ENCODE peak calls at places on chromosomes 16 and 17, in five cellular contexts. X is hepatocyte, E is heart right ventricle, C is A549, W is neural progenitor cell. F is an unnamed sample.

GRCh38 chr17:17700251-17700969 is 19.2 kb downstream of the RAI1 start:
- DNase-seq in W (peak; percentile 84), X (no peak), E (no peak), C (no peak), F (no peak)

GRCh38 chr16:30541502-30542329 is 7.1 kb upstream of the ZNF747 start:
- DNase-seq in X (peak; percentile 75), W (peak; percentile 18), C (no peak), E (peak; percentile 54), F (no peak)

GRCh38 chr16:85678821-85679220 is 9.9 kb downstream of the GINS2 start:
- DNase-seq in C (no peak), E (no peak), W (no peak), X (peak; percentile 65), F (no peak)

GRCh38 chr17:75010683-75011406 is 1.6 kb upstream of the MRPL58 start:
- DNase-seq in C (no peak), W (no peak), X (peak; percentile 76), E (peak; percentile 81), F (peak; percentile 51)

GRCh38 chr17:56798916-56799315 is 34.8 kb downstream of the C17orf67 start:
- DNase-seq in C (no peak), W (peak; percentile 63), X (no peak), E (no peak), F (no peak)

GRCh38 chr16:50519602-50520001 is 28.6 kb upstream of the NKD1 start:
- DNase-seq in C (no peak), X (no peak), E (no peak), W (no peak), F (no peak)

GRCh38 chr16:50269061-50269705 is 2.8 kb downstream of the ADCY7 start:
- DNase-seq in W (no peak), E (no peak), X (no peak), C (no peak), F (no peak)

GRCh38 chr17:79577485-79578187 is 33.2 kb downstream of the RBFOX3 start:
- DNase-seq in W (no peak), X (no peak), E (no peak), C (no peak), F (no peak)

GRCh38 chr16:84360170-84360569 is 8.2 kb upstream of the ATP2C2 start:
- DNase-seq in X (no peak), E (no peak), W (no peak), C (no peak), F (no peak)

GRCh38 chr17:79483122-79483521 is 127.7 kb downstream of the RBFOX3 start:
- DNase-seq in C (no peak), W (no peak), E (no peak), X (no peak), F (no peak)

GRCh38 chr17:69466905-69467630 is 52.6 kb downstream of the MAP2K6 start:
- DNase-seq in X (peak; percentile 23), E (no peak), C (no peak), W (peak; percentile 77), F (no peak)

GRCh38 chr16:83675136-83675535 is 132.6 kb upstream of the HSBP1 start:
- DNase-seq in E (no peak), X (no peak), W (peak; percentile 79), C (no peak), F (no peak)

GRCh38 chr17:28390563-28390962 is 15.4 kb downstream of the SLC46A1 start:
- DNase-seq in E (no peak), W (no peak), X (no peak), C (no peak), F (no peak)

GRCh38 chr17:907725-908124 is 71.9 kb downstream of the NXN start:
- DNase-seq in X (no peak), C (no peak), E (no peak), W (no peak), F (no peak)

GRCh38 chr16:70437582-70438324 is 1.1 kb downstream of the ST3GAL2 start:
- DNase-seq in C (no peak), E (no peak), X (no peak), W (peak; percentile 48), F (no peak)

GRCh38 chr16:582614-583331 is 7.1 kb upstream of the RAB40C start:
- DNase-seq in C (no peak), E (no peak), X (no peak), W (no peak), F (no peak)

GRCh38 chr17:17297217-17297616 is 6.0 kb upstream of the NT5M start:
- DNase-seq in X (no peak), E (no peak), C (no peak), W (no peak), F (peak; percentile 46)

DNA sequence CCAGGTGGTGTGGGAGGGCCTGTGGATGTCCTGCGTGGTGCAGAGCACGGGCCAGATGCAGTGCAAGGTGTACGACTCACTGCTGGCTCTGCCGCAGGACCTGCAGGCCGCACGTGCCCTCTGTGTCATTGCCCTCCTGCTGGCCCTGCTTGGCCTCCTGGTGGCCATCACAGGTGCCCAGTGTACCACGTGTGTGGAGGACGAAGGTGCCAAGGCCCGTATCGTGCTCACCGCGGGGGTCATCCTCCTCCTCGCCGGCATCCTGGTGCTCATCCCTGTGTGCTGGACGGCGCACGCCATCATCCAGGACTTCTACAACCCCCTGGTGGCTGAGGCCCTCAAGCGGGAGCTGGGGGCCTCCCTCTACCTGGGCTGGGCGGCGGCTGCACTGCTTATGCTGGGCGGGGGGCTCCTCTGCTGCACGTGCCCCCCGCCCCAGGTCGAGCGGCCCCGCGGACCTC is 798 bp downstream of the CLDN9 start:
- DNase-seq in X (no peak), E (no peak), W (no peak), C (no peak), F (no peak)
- TF ChIP-seq CTCF in X (no peak), E (no peak), W (no peak), C (no peak), F (no peak)

GRCh38 chr17:19410875-19411291 is at the start of gene RNF112:
- DNase-seq in E (no peak), C (no peak), X (peak; percentile 55), W (peak; percentile 51), F (no peak)
- H3K4me3 ChIP-seq in E (peak within 1 kb of the TSS; percentile 39), C (no peak within 1 kb of the TSS), X (no peak within 1 kb of the TSS), W (no peak within 1 kb of the TSS), F (no peak within 1 kb of the TSS)

GRCh38 chr16:80084614-80085013 is 456.2 kb upstream of the DYNLRB2 start:
- DNase-seq in C (peak; percentile 46), W (peak; percentile 87), X (peak; percentile 88), E (peak; percentile 46), F (no peak)
- TF ChIP-seq CTCF in C (peak; percentile 61), W (peak; percentile 85), X (peak; percentile 81), E (peak; percentile 71), F (peak; percentile 85)

DNA sequence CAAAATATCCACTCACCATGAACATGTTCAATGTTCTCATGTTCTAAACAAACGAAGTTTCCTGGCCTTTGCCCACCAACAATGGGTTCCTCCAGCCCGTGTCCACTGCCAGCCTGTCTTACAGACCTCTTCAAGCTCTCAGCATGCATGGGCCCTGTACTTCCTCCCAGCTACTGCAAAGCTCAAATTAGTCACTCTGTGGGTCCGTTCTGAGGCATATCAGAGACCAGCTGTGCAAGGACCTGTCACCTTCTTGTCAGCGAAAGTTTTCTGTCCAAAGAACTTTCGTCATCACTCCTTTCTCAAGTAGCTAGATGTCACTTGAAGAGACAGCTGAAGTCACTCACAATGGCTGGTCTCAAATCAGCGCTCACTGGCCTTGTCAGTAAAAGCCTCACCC is 91.5 kb upstream of the DYNLRB2 start:
- DNase-seq in C (no peak), W (no peak), X (no peak), E (no peak), F (no peak)
- H3K4me3 ChIP-seq in C (no peak overlapping the region), W (no peak overlapping the region), X (no peak overlapping the region), E (no peak overlapping the region), F (no peak overlapping the region)

DNA sequence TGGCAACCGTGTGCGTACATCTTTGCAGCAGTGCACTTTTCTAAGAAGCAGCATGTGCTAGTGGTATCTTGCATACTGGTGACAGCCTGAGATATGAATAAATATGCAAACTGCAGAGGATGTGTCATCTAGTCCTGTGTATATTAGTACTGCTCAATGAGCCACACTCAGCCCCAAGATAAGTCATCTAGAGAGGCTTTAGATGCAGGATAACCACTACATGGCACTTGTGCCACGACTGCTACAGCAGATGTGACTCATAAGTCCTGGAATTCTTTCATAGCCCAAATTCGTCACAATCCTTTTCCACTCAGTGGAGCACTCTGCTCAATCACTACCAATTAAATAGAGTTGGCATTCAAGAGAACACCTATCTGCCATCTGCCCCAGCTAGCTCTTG is 171.5 kb downstream of the AXIN2 start:
- DNase-seq in C (no peak), W (no peak), E (no peak), X (no peak), F (no peak)
- TF ChIP-seq CTCF in C (no peak), W (no peak), E (no peak), X (no peak), F (no peak)

GRCh38 chr17:72666519-72666874 is 426.0 kb downstream of the SLC39A11 start:
- DNase-seq in W (no peak), E (no peak), C (no peak), X (no peak), F (peak; percentile 40)

GRCh38 chr17:72667096-72668063 is 425.1 kb downstream of the SLC39A11 start:
- DNase-seq in W (no peak), X (no peak), C (no peak), E (no peak), F (no peak)

GRCh38 chr17:72661945-72662826 is 430.3 kb downstream of the SLC39A11 start:
- DNase-seq in W (no peak), E (no peak), C (no peak), X (no peak), F (no peak)

GRCh38 chr17:72662827-72663190 is 429.7 kb downstream of the SLC39A11 start:
- DNase-seq in X (no peak), E (no peak), W (no peak), C (no peak), F (no peak)

GRCh38 chr17:72665841-72666518 is 426.5 kb downstream of the SLC39A11 start:
- DNase-seq in E (no peak), W (no peak), C (no peak), X (no peak), F (no peak)
- H3K4me3 ChIP-seq in E (no peak overlapping the region), W (no peak overlapping the region), C (no peak overlapping the region), X (no peak overlapping the region), F (no peak overlapping the region)

F was measured in LNCaP clone FGC.